ENCODE peak calls at places on chromosomes 4 and X, in four cellular contexts. J is GM20000; P is Right ventricle myocardium inferior; Q is activated CD4-positive, CD25-positive, alpha-beta regulatory T cell. I is an unnamed sample.

GRCh38 chr4:84855774-84856173 is 110.7 kb downstream of the WDFY3 start:
- DNase-seq in P (no peak), J (no peak), Q (no peak), I (no peak)

GRCh38 chr4:89894654-89895652 is at the start of gene MMRN1:
- DNase-seq in J (peak), Q (no peak), P (no peak), I (no peak)

GRCh38 chr4:145861331-145862318 is 77.0 kb downstream of the ZNF827 start:
- DNase-seq in Q (no peak), P (no peak), J (no peak), I (no peak)

GRCh38 chr4:53322696-53323095 is 43.2 kb downstream of the SCFD2 start:
- DNase-seq in P (no peak), Q (no peak), J (no peak), I (no peak)

GRCh38 chrX:120120223-120120622 is 4.5 kb upstream of the RHOXF1 start:
- DNase-seq in P (no peak), Q (no peak), J (no peak), I (no peak)

GRCh38 chrX:9890541-9891200 is 76.5 kb upstream of the CLDN34 start:
- DNase-seq in Q (no peak), P (no peak), J (no peak), I (no peak)

GRCh38 chr4:120481711-120482110 is 415.1 kb upstream of the MAD2L1 start:
- DNase-seq in Q (no peak), J (no peak), P (no peak), I (no peak)

GRCh38 chr4:76752911-76753494 is 144.9 kb downstream of the SOWAHB start:
- DNase-seq in P (no peak), Q (no peak), J (no peak), I (no peak)

GRCh38 chr4:132180020-132180427 is 969.1 kb upstream of the PCDH10 start:
- DNase-seq in P (no peak), Q (no peak), J (no peak), I (no peak)

GRCh38 chrX:1925053-1925481 is 310.2 kb downstream of the ASMT start:
- DNase-seq in P (no peak), Q (no peak), J (no peak), I (no peak)

GRCh38 chr4:866761-867390 is 40.9 kb upstream of the CPLX1 start:
- DNase-seq in P (peak), Q (no peak), J (no peak), I (peak)

GRCh38 chr4:42359686-42360085 is 37.6 kb upstream of the SHISA3 start:
- DNase-seq in J (no peak), Q (no peak), P (no peak), I (no peak)

GRCh38 chr4:110667670-110668069 is 44.8 kb upstream of the PITX2 start:
- DNase-seq in J (no peak), P (no peak), Q (no peak), I (no peak)

GRCh38 chrX:50769389-50770063 is 44.5 kb downstream of the SHROOM4 start:
- DNase-seq in Q (no peak), P (no peak), J (no peak), I (no peak)

GRCh38 chr4:138113819-138114415 is 128.2 kb downstream of the SLC7A11 start:
- DNase-seq in Q (no peak), P (no peak), J (no peak), I (no peak)

GRCh38 chr4:5746829-5747745 is 36.1 kb downstream of the EVC start:
- DNase-seq in J (no peak), P (no peak), Q (no peak), I (no peak)